ENCODE peak calls at places on chromosomes 16 and 17, in four cellular contexts. One of them, this sample, is unnamed.

GRCh38 chr17:309361-309888 is 43.2 kb downstream of the RPH3AL start:
- DNase-seq in ovary: no peak
- DNase-seq in fibroblast of lung: peak; percentile 29
- DNase-seq in IMR-90: no peak
- DNase-seq in this sample: no peak

GRCh38 chr17:10021239-10021638 is 116.2 kb upstream of the RCVRN start:
- DNase-seq in ovary: peak; percentile 60
- DNase-seq in IMR-90: peak; percentile 20
- DNase-seq in fibroblast of lung: no peak
- DNase-seq in this sample: no peak

GRCh38 chr17:57915980-57916757 is 39.0 kb downstream of the CUEDC1 start:
- DNase-seq in fibroblast of lung: no peak
- DNase-seq in ovary: no peak
- DNase-seq in IMR-90: peak; percentile 26
- DNase-seq in this sample: no peak

GRCh38 chr17:17472333-17472920 is 4.4 kb upstream of the MED9 start:
- DNase-seq in fibroblast of lung: no peak
- DNase-seq in IMR-90: no peak
- DNase-seq in ovary: no peak
- DNase-seq in this sample: peak; percentile 21

GRCh38 chr16:67179421-67180080 is 4.2 kb downstream of the MATCAP1 start:
- DNase-seq in ovary: no peak
- DNase-seq in IMR-90: no peak
- DNase-seq in fibroblast of lung: no peak
- DNase-seq in this sample: no peak

GRCh38 chr17:44602390-44602789 is 45.1 kb downstream of the FZD2 start:
- DNase-seq in fibroblast of lung: no peak
- DNase-seq in IMR-90: no peak
- DNase-seq in ovary: no peak
- DNase-seq in this sample: no peak

GRCh38 chr17:49910094-49910857 is 58.7 kb upstream of the DLX4 start:
- DNase-seq in ovary: no peak
- DNase-seq in IMR-90: no peak
- DNase-seq in fibroblast of lung: peak; percentile 12
- DNase-seq in this sample: peak; percentile 49

GRCh38 chr17:74986206-74986576 is 1.2 kb upstream of the CDR2L start:
- DNase-seq in ovary: no peak
- DNase-seq in fibroblast of lung: no peak
- DNase-seq in IMR-90: no peak
- DNase-seq in this sample: no peak

GRCh38 chr16:1613728-1614225 is 1.6 kb downstream of the CRAMP1 start:
- DNase-seq in ovary: no peak
- DNase-seq in IMR-90: no peak
- DNase-seq in fibroblast of lung: no peak
- DNase-seq in this sample: peak; percentile 11

GRCh38 chr16:61391835-61392234 is 644.4 kb downstream of the CDH8 start:
- DNase-seq in IMR-90: no peak
- DNase-seq in fibroblast of lung: no peak
- DNase-seq in ovary: no peak
- DNase-seq in this sample: no peak

GRCh38 chr17:49567871-49568694 is 7.6 kb upstream of the NXPH3 start:
- DNase-seq in IMR-90: peak; percentile 66
- DNase-seq in ovary: peak; percentile 92
- DNase-seq in fibroblast of lung: peak; percentile 62
- DNase-seq in this sample: no peak

GRCh38 chr16:21701271-21701670 is 37.5 kb downstream of the OTOA start:
- DNase-seq in fibroblast of lung: no peak
- DNase-seq in IMR-90: no peak
- DNase-seq in ovary: no peak
- DNase-seq in this sample: no peak
- H3K4me1 ChIP-seq in fibroblast of lung: no peaks in the 10 kb centered on the region
- H3K4me1 ChIP-seq in IMR-90: no peaks in the 10 kb centered on the region
- H3K4me1 ChIP-seq in ovary: no peaks in the 10 kb centered on the region
- H3K4me1 ChIP-seq in this sample: peaks cover 9% of the 10 kb centered on the region

GRCh38 chr17:42378597-42379594 is 9.3 kb downstream of the STAT3 start:
- DNase-seq in ovary: no peak
- DNase-seq in IMR-90: peak; percentile 34
- DNase-seq in fibroblast of lung: peak; percentile 42
- DNase-seq in this sample: peak; percentile 56
- H3K4me1 ChIP-seq in ovary: peaks cover 7% of the 10 kb centered on the region
- H3K4me1 ChIP-seq in IMR-90: peaks cover 4% of the 10 kb centered on the region
- H3K4me1 ChIP-seq in fibroblast of lung: peaks cover 3% of the 10 kb centered on the region
- H3K4me1 ChIP-seq in this sample: no peaks in the 10 kb centered on the region

GRCh38 chr17:38591759-38592241 is 14.0 kb downstream of the SRCIN1 start:
- DNase-seq in fibroblast of lung: peak; percentile 43
- DNase-seq in IMR-90: no peak
- DNase-seq in ovary: no peak
- DNase-seq in this sample: no peak

GRCh38 chr17:38588775-38589174 is 17.0 kb downstream of the SRCIN1 start:
- DNase-seq in IMR-90: no peak
- DNase-seq in ovary: no peak
- DNase-seq in fibroblast of lung: no peak
- DNase-seq in this sample: no peak

GRCh38 chr17:38587956-38588771 is 17.6 kb downstream of the SRCIN1 start:
- DNase-seq in fibroblast of lung: no peak
- DNase-seq in IMR-90: no peak
- DNase-seq in ovary: no peak
- DNase-seq in this sample: no peak

GRCh38 chr17:38590988-38591758 is 14.6 kb downstream of the SRCIN1 start:
- DNase-seq in ovary: no peak
- DNase-seq in fibroblast of lung: peak; percentile 3
- DNase-seq in IMR-90: no peak
- DNase-seq in this sample: peak; percentile 9

GRCh38 chr17:38589462-38590114 is 16.2 kb downstream of the SRCIN1 start:
- DNase-seq in IMR-90: no peak
- DNase-seq in fibroblast of lung: no peak
- DNase-seq in ovary: no peak
- DNase-seq in this sample: no peak
- H3K4me1 ChIP-seq in IMR-90: no peaks in the 10 kb centered on the region
- H3K4me1 ChIP-seq in fibroblast of lung: no peaks in the 10 kb centered on the region
- H3K4me1 ChIP-seq in ovary: no peaks in the 10 kb centered on the region
- H3K4me1 ChIP-seq in this sample: peaks cover under 1% of the 10 kb centered on the region

GRCh38 chr16:11179569-11179968 is 76.4 kb downstream of the SOCS1 start:
- DNase-seq in ovary: no peak
- DNase-seq in IMR-90: no peak
- DNase-seq in fibroblast of lung: no peak
- DNase-seq in this sample: no peak
- H3K4me1 ChIP-seq in ovary: peaks cover 2% of the 10 kb centered on the region
- H3K4me1 ChIP-seq in IMR-90: peaks cover 8% of the 10 kb centered on the region
- H3K4me1 ChIP-seq in fibroblast of lung: no peaks in the 10 kb centered on the region
- H3K4me1 ChIP-seq in this sample: peaks cover 14% of the 10 kb centered on the region

GRCh38 chr17:15514469-15514868 is 47.0 kb upstream of the CDRT4 start:
- DNase-seq in fibroblast of lung: no peak
- DNase-seq in IMR-90: no peak
- DNase-seq in ovary: no peak
- DNase-seq in this sample: no peak
- H3K4me1 ChIP-seq in fibroblast of lung: peaks cover 14% of the 10 kb centered on the region
- H3K4me1 ChIP-seq in IMR-90: peaks cover 17% of the 10 kb centered on the region
- H3K4me1 ChIP-seq in ovary: peaks cover 8% of the 10 kb centered on the region
- H3K4me1 ChIP-seq in this sample: no peaks in the 10 kb centered on the region

DNA sequence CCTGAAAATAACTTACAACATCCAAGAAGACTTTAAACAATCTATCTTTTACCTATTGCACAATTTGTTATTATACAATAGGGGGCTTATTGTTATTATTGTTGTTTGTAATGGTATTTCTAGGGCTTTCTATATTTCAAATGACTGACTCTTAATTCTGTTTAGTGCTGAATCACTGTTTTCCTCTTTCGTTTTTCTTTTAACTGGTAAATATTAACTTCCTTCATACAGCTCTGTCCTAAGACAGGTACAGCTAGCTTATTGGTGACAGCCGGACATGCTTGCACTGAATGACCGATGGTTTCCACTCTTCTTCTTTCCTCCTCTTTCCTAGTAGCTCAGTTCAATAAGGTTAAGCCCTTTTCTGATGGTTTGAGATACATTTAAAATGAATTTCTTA is 11.6 kb downstream of the KRTAP9-7 start:
- DNase-seq in fibroblast of lung: no peak
- DNase-seq in ovary: no peak
- DNase-seq in IMR-90: no peak
- DNase-seq in this sample: no peak
- H3K4me1 ChIP-seq in fibroblast of lung: peaks cover 2% of the 10 kb centered on the region
- H3K4me1 ChIP-seq in ovary: no peaks in the 10 kb centered on the region
- H3K4me1 ChIP-seq in IMR-90: peaks cover 4% of the 10 kb centered on the region
- H3K4me1 ChIP-seq in this sample: peaks cover 14% of the 10 kb centered on the region

DNA sequence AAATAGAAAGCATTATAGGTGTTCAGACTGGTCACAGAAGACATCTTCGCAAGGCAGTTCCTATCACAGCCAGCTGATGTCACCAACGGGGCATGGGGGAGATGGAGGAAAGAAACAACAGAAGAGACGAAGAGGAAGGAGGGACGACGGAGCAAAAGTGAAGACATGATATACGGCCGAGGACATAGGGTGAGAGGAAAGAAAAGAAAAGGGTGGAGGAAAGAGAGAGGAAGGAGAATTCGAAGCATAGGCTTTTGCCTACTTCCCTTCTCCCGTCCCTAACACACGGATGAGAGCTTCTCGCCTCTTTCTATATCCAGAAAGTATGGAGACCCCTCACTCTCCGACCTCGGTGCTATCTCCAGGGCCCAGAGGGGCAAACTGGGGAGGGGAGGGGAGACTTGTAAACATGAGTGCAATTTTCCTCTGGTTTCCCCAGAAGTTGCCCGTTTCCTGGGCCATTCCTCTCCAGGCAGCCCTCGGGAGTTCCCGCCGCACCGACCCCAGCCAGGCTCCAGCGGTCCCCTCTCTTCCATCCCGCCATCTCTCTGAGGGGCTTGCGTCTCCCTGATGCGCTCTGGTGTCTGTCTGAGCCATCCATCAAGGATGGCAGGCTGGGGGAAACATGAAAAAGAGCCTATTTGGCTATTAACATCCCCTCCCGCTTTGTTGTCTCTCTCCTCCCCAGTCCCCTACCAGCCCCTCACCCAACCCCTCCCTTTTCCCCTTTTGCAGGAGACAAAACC is 26.0 kb downstream of the COPZ2 start:
- DNase-seq in IMR-90: peak; percentile 25
- DNase-seq in fibroblast of lung: peak; percentile 35
- DNase-seq in ovary: no peak
- DNase-seq in this sample: peak; percentile 26
- H3K4me1 ChIP-seq in IMR-90: no peaks in the 10 kb centered on the region
- H3K4me1 ChIP-seq in fibroblast of lung: no peaks in the 10 kb centered on the region
- H3K4me1 ChIP-seq in ovary: no peaks in the 10 kb centered on the region
- H3K4me1 ChIP-seq in this sample: peaks cover 3% of the 10 kb centered on the region

DNA sequence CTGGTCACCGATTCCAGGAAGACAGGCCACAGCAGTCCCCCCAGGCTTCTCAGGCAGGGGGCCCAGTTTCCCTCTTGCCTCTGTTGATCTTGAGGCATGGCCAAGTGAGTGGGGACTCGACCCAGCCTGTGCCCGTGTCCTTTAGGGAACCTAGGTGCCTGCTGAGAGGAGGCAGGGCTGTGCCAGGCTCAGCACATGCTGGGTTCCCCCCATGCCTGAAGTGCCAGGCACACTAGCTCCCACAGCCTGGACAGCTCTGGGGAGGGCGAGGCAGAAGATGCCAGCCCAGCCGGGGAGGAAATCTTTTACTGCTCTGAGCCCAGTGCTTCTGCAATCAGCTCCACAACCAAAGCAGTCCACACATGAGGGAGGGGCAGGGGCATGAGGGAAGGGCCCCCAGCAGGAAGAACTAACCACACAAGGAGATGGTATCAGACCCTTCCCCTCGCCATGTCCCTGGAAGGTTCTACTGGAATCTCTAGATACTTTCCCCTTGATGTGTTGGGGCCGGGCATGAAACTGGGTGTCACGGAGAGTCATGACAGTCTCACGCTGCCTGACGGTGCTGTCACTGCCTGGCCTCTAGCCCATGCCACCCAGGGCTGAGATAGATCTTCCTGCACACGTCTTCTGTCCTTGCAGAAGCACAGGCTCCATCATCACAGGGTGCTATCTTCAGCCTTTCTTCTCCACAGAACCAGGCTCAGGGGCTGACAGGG is 25.5 kb downstream of the MYO18A start:
- DNase-seq in ovary: no peak
- DNase-seq in fibroblast of lung: no peak
- DNase-seq in IMR-90: no peak
- DNase-seq in this sample: no peak
- H3K4me1 ChIP-seq in ovary: peaks cover 43% of the 10 kb centered on the region
- H3K4me1 ChIP-seq in fibroblast of lung: peaks cover 46% of the 10 kb centered on the region
- H3K4me1 ChIP-seq in IMR-90: peaks cover 61% of the 10 kb centered on the region
- H3K4me1 ChIP-seq in this sample: peaks cover 63% of the 10 kb centered on the region

This sample was measured in foreskin keratinocyte.